ENCODE peak calls at places on chromosomes 2 and 18, in nine cellular contexts. F is PC-9, N is GM23338, R is OCI-LY7, B is PC-3, C is SK-N-SH, M is hepatocyte, J is HCT116, I is Karpas-422. D is an unnamed sample.

GRCh38 chr2:53509827-53510785 is 257.5 kb upstream of the CHAC2 start:
- DNase-seq in R (no peak), N (peak; percentile 46), I (no peak), C (no peak), B (no peak), F (no peak), M (no peak), J (no peak), D (no peak)

GRCh38 chr2:12074126-12074883 is 327.9 kb downstream of the LPIN1 start:
- DNase-seq in J (no peak), N (no peak), C (peak; percentile 41), B (no peak), M (no peak), I (no peak), F (no peak), R (no peak), D (no peak)

GRCh38 chr18:22410126-22410525 is 7.6 kb downstream of the CTAGE1 start:
- DNase-seq in I (no peak), C (no peak), J (no peak), M (no peak), N (no peak), R (no peak), B (no peak), F (no peak), D (no peak)

GRCh38 chr2:56714400-56714799 is 530.6 kb downstream of the CCDC85A start:
- DNase-seq in I (no peak), B (no peak), C (no peak), R (no peak), N (no peak), J (no peak), F (no peak), M (no peak), D (peak; percentile 42)

GRCh38 chr2:137405496-137405895 is 558.8 kb upstream of the HNMT start:
- DNase-seq in J (no peak), C (no peak), B (no peak), N (no peak), I (no peak), M (no peak), R (no peak), F (no peak), D (no peak)

GRCh38 chr18:26655010-26655613 is 106.8 kb upstream of the KCTD1 start:
- DNase-seq in J (no peak), F (no peak), N (no peak), M (peak; percentile 14), I (no peak), B (no peak), R (no peak), C (no peak), D (peak; percentile 24)

GRCh38 chr2:39665811-39666488 is at the start of gene TMEM178A:
- DNase-seq in C (peak; percentile 90), N (peak; percentile 79), F (no peak), B (no peak), J (no peak), I (no peak), M (peak; percentile 39), R (no peak), D (peak; percentile 32)

GRCh38 chr2:10514743-10515142 is 66.6 kb upstream of the ODC1 start:
- DNase-seq in I (no peak), C (peak; percentile 3), B (peak; percentile 97), F (peak; percentile 81), R (no peak), M (no peak), N (no peak), J (no peak), D (peak; percentile 89)

GRCh38 chr2:47056374-47056773 is 98.7 kb downstream of the STPG4 start:
- DNase-seq in N (no peak), B (no peak), J (no peak), R (no peak), C (peak; percentile 97), I (no peak), F (no peak), M (peak; percentile 45), D (peak; percentile 86)

GRCh38 chr2:226427538-226428307 is 371.9 kb downstream of the IRS1 start:
- DNase-seq in M (peak; percentile 23), F (peak; percentile 53), B (peak; percentile 93), J (peak; percentile 62), R (no peak), N (no peak), C (peak; percentile 1), I (no peak), D (peak; percentile 95)

GRCh38 chr2:205746408-205746785 is 64.1 kb downstream of the NRP2 start:
- DNase-seq in C (peak; percentile 71), J (no peak), M (no peak), I (no peak), F (peak; percentile 84), N (no peak), B (peak; percentile 92), R (no peak), D (no peak)

GRCh38 chr2:63049291-63050185 is 1.1 kb upstream of the OTX1 start:
- DNase-seq in I (no peak), M (peak; percentile 15), C (peak; percentile 53), N (peak; percentile 78), R (no peak), B (peak; percentile 7), J (no peak), F (no peak), D (peak; percentile 32)

GRCh38 chr2:175003875-175004729 is 1.1 kb downstream of the CHN1 start:
- DNase-seq in M (no peak), B (peak; percentile 30), N (peak; percentile 79), C (no peak), J (no peak), F (peak; percentile 32), I (no peak), R (no peak), D (peak; percentile 53)

GRCh38 chr2:171529914-171530313 is 7.6 kb downstream of the CYBRD1 start:
- DNase-seq in I (peak; percentile 57), C (no peak), R (peak; percentile 22), N (peak; percentile 49), B (peak; percentile 41), F (no peak), M (no peak), J (no peak), D (peak; percentile 44)

GRCh38 chr2:63058149-63058741 is 7.6 kb downstream of the OTX1 start:
- DNase-seq in N (peak; percentile 84), M (no peak), C (peak; percentile 47), I (no peak), F (no peak), B (no peak), R (no peak), J (no peak), D (peak; percentile 51)

GRCh38 chr18:24395049-24395780 is 2.4 kb downstream of the OSBPL1A start:
- DNase-seq in I (no peak), M (peak; percentile 16), N (no peak), B (peak; percentile 9), C (no peak), J (no peak), R (no peak), F (no peak), D (peak; percentile 41)

GRCh38 chr2:202109737-202110184 is 36.7 kb downstream of the KIAA2012 start:
- DNase-seq in M (no peak), J (no peak), C (no peak), B (no peak), R (peak; percentile 15), N (peak; percentile 63), I (no peak), F (no peak), D (peak; percentile 72)

GRCh38 chr2:143422681-143423080 is 293.5 kb downstream of the ARHGAP15 start:
- DNase-seq in B (no peak), J (no peak), R (no peak), I (no peak), M (no peak), N (no peak), F (no peak), C (no peak), D (no peak)

GRCh38 chr2:207041753-207042152 is 102.4 kb downstream of the CPO start:
- DNase-seq in B (no peak), R (no peak), C (no peak), I (no peak), F (no peak), M (no peak), J (no peak), N (no peak), D (peak; percentile 8)

GRCh38 chr2:207040606-207041173 is 101.4 kb downstream of the CPO start:
- DNase-seq in J (no peak), R (no peak), M (no peak), N (no peak), B (no peak), C (no peak), I (no peak), F (no peak), D (no peak)

GRCh38 chr2:207041279-207041678 is 102.0 kb downstream of the CPO start:
- DNase-seq in B (no peak), I (no peak), C (no peak), M (no peak), F (no peak), R (no peak), N (peak; percentile 53), J (no peak), D (peak; percentile 5)

GRCh38 chr2:207042841-207043240 is 103.5 kb downstream of the CPO start:
- DNase-seq in C (no peak), I (no peak), R (no peak), F (no peak), B (no peak), M (no peak), J (no peak), N (no peak), D (no peak)

GRCh38 chr2:207042155-207042554 is 102.8 kb downstream of the CPO start:
- DNase-seq in M (no peak), C (no peak), N (no peak), F (no peak), J (no peak), R (no peak), B (no peak), I (no peak), D (peak; percentile 60)
- H3K4me3 ChIP-seq in M (no peak overlapping the region), C (no peak overlapping the region), N (no peak overlapping the region), F (no peak overlapping the region), J (no peak overlapping the region), R (no peak overlapping the region), B (no peak overlapping the region), I (no peak overlapping the region), D (peak overlapping the region; percentile 56)

DNA sequence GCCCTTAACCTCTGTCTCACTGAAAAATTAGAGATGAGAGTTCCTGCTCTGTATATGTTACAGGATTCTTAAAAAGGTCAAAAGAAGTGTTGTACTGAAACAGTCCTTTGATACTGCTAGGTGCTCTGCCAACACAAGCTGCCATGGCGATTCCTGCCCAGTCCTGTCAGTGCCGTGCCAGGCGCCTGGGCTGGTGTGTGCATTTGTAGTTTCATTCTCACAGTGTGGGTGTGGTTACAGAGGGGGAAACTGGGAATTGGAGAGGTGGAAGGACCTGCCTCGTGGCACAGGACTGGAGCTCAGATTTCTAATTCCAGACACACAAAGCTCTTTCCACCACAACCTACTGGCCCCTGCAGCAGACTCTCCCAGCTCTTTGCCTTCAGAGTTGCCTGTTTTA is 122.3 kb upstream of the RAB6C start:
- DNase-seq in R (no peak), I (no peak), C (no peak), N (no peak), B (no peak), F (no peak), M (no peak), J (no peak), D (no peak)
- H3K9me2 ChIP-seq in R (no peaks in the 10 kb centered on the region), I (no peaks in the 10 kb centered on the region), C (no peaks in the 10 kb centered on the region), N (no peaks in the 10 kb centered on the region), B (no peaks in the 10 kb centered on the region), F (no peaks in the 10 kb centered on the region), M (no peaks in the 10 kb centered on the region), J (no peaks in the 10 kb centered on the region), D (no peaks in the 10 kb centered on the region)

GRCh38 chr2:147327636-147328035 is 517.2 kb upstream of the ACVR2A start:
- DNase-seq in B (no peak), J (no peak), N (no peak), I (no peak), F (no peak), R (no peak), C (no peak), M (no peak), D (peak; percentile 62)
- H3K4me3 ChIP-seq in B (no peak overlapping the region), J (no peak overlapping the region), N (no peak overlapping the region), I (no peak overlapping the region), F (no peak overlapping the region), R (no peak overlapping the region), C (no peak overlapping the region), M (no peak overlapping the region), D (peak overlapping the region; percentile 37)

GRCh38 chr2:215548714-215549113 is 112.8 kb upstream of the FN1 start:
- DNase-seq in B (peak; percentile 45), M (peak; percentile 10), C (no peak), J (no peak), F (no peak), N (no peak), R (no peak), I (peak; percentile 34), D (peak; percentile 48)
- H3K9me2 ChIP-seq in B (no peaks in the 10 kb centered on the region), M (no peaks in the 10 kb centered on the region), C (no peaks in the 10 kb centered on the region), J (no peaks in the 10 kb centered on the region), F (no peaks in the 10 kb centered on the region), N (no peaks in the 10 kb centered on the region), R (no peaks in the 10 kb centered on the region), I (no peaks in the 10 kb centered on the region), D (no peaks in the 10 kb centered on the region)

D was measured in GM23248.